ENCODE peak calls at places on chromosomes 11 and 22, in six cellular contexts. C, E, S, M, Z and T are unnamed samples.

GRCh38 chr22:43910178-43910695 is 13.4 kb upstream of the PNPLA3 start:
- DNase-seq in M (no peak), E (no peak), Z (no peak), S (no peak), C (no peak), T (no peak)

GRCh38 chr22:27996981-27997380 is 77.9 kb upstream of the PITPNB start:
- DNase-seq in Z (no peak), E (no peak), S (no peak), M (no peak), C (no peak), T (no peak)

GRCh38 chr11:61541568-61541967 is 33.0 kb downstream of the LRRC10B start:
- DNase-seq in E (peak), S (no peak), Z (no peak), C (no peak), M (no peak), T (peak)

GRCh38 chr11:77747381-77747969 is 73.0 kb downstream of the RSF1 start:
- DNase-seq in M (no peak), E (no peak), S (no peak), C (no peak), Z (no peak), T (no peak)

GRCh38 chr11:129694538-129694937 is 121.1 kb upstream of the TMEM45B start:
- DNase-seq in S (no peak), C (no peak), E (peak), M (peak), Z (no peak), T (no peak)

GRCh38 chr22:49825944-49826602 is 1.6 kb downstream of the BRD1 start:
- DNase-seq in Z (no peak), E (peak), M (peak), C (no peak), S (peak), T (no peak)

GRCh38 chr22:32665676-32666075 is 135.8 kb upstream of the TIMP3 start:
- DNase-seq in C (no peak), M (no peak), E (no peak), S (no peak), Z (no peak), T (no peak)

GRCh38 chr11:7558046-7558445 is 44.2 kb downstream of the PPFIBP2 start:
- DNase-seq in C (no peak), E (no peak), M (no peak), S (no peak), Z (no peak), T (no peak)

GRCh38 chr11:133753150-133753549 is 92.2 kb downstream of the SPATA19 start:
- DNase-seq in C (peak), Z (no peak), M (no peak), E (no peak), S (no peak), T (no peak)

GRCh38 chr11:23679041-23679440 is 817.8 kb upstream of the LUZP2 start:
- DNase-seq in Z (no peak), E (no peak), C (no peak), S (no peak), M (no peak), T (no peak)

GRCh38 chr11:64090811-64091516 is 55.2 kb downstream of the FLRT1 start:
- DNase-seq in C (no peak), E (no peak), S (no peak), Z (peak), M (no peak), T (no peak)

GRCh38 chr11:96579642-96580041 is 189.8 kb downstream of the JRKL start:
- DNase-seq in E (no peak), M (no peak), Z (no peak), S (no peak), C (no peak), T (no peak)

GRCh38 chr11:132022718-132023117 is 652.3 kb downstream of the NTM start:
- DNase-seq in M (no peak), C (no peak), E (no peak), Z (no peak), S (no peak), T (no peak)

GRCh38 chr22:46815896-46816721 is 53.7 kb downstream of the TBC1D22A start:
- DNase-seq in M (no peak), C (no peak), Z (no peak), S (peak), E (peak), T (no peak)

GRCh38 chr11:61026121-61027031 is 54.9 kb downstream of the CD6 start:
- DNase-seq in C (no peak), E (no peak), S (no peak), Z (no peak), M (peak), T (no peak)

GRCh38 chr22:50599816-50600454 is 658 bp upstream of the MAPK8IP2 start:
- DNase-seq in C (no peak), E (no peak), Z (peak), M (peak), S (peak), T (no peak)

GRCh38 chr11:132054822-132055221 is 684.4 kb downstream of the NTM start:
- DNase-seq in E (peak), Z (no peak), C (no peak), S (peak), M (no peak), T (no peak)

GRCh38 chr11:101126551-101127347 is 2.9 kb downstream of the PGR start:
- DNase-seq in S (peak), E (no peak), Z (peak), C (no peak), M (no peak), T (no peak)

GRCh38 chr11:66617148-66617814 is 851 bp downstream of the RBM14 start:
- DNase-seq in E (peak), S (peak), M (no peak), C (peak), Z (no peak), T (no peak)

GRCh38 chr11:12449961-12450715 is 72.8 kb downstream of the PARVA start:
- DNase-seq in Z (no peak), E (peak), M (no peak), S (no peak), C (no peak), T (no peak)

GRCh38 chr11:40280161-40281054 is 1179.0 kb downstream of the LRRC4C start:
- DNase-seq in Z (peak), C (no peak), M (no peak), S (no peak), E (no peak), T (no peak)

GRCh38 chr11:19597194-19597593 is 115.4 kb upstream of the NAV2 start:
- DNase-seq in M (no peak), E (peak), Z (no peak), C (no peak), S (peak), T (no peak)

GRCh38 chr11:10844364-10844763 is 13.5 kb downstream of the ZBED5 start:
- DNase-seq in Z (no peak), M (no peak), C (no peak), E (no peak), S (no peak), T (no peak)

GRCh38 chr11:16606784-16607674 is 131.4 kb upstream of the C11orf58 start:
- DNase-seq in M (no peak), S (no peak), E (peak), Z (peak), C (no peak), T (no peak)

GRCh38 chr11:126446581-126446980 is 91.1 kb downstream of the ST3GAL4 start:
- DNase-seq in C (no peak), E (no peak), M (no peak), S (no peak), Z (no peak), T (no peak)

GRCh38 chr11:28153586-28153985 is 45.4 kb downstream of the METTL15 start:
- DNase-seq in S (no peak), M (no peak), Z (no peak), E (no peak), C (no peak), T (no peak)

GRCh38 chr11:43366597-43367121 is 7.9 kb downstream of the TTC17 start:
- DNase-seq in S (peak), M (no peak), E (no peak), Z (no peak), C (no peak), T (no peak)

GRCh38 chr22:20430641-20431519 is 6.7 kb downstream of the SCARF2 start:
- DNase-seq in C (no peak), M (peak), Z (peak), E (peak), S (peak), T (no peak)